ENCODE peak calls at places on chromosomes 4 and X, in five cellular contexts. V, S, O, X and C are unnamed samples.

GRCh38 chrX:85590638-85591037 is 211.2 kb upstream of the POF1B start:
- ATAC-seq in V (no peak), S (no peak), O (no peak), X (no peak), C (no peak)

GRCh38 chr4:6732441-6733357 is 16.7 kb downstream of the BLOC1S4 start:
- ATAC-seq in V (no peak), S (peak), O (peak), X (peak), C (no peak)

GRCh38 chrX:97547873-97548578 is 664.3 kb downstream of the RPA4 start:
- ATAC-seq in V (no peak), S (no peak), O (no peak), X (no peak), C (no peak)

GRCh38 chr4:159206427-159206871 is 103.6 kb downstream of the RAPGEF2 start:
- ATAC-seq in V (peak), S (no peak), O (no peak), X (peak), C (peak)

GRCh38 chr4:3372933-3373465 is 68.8 kb upstream of the HGFAC start:
- ATAC-seq in V (peak), S (no peak), O (peak), X (no peak), C (peak)

GRCh38 chr4:108592674-108592986 is 27.7 kb upstream of the RPL34 start:
- ATAC-seq in V (no peak), S (no peak), O (no peak), X (no peak), C (no peak)

GRCh38 chrX:13691845-13692334 is 3.0 kb downstream of the RAB9A start:
- ATAC-seq in V (no peak), S (peak), O (no peak), X (no peak), C (no peak)

GRCh38 chr4:144584428-144584827 is 61.5 kb upstream of the HHIP start:
- ATAC-seq in V (no peak), S (no peak), O (no peak), X (no peak), C (no peak)

GRCh38 chr4:105415281-105415744 is 58.5 kb downstream of the PPA2 start:
- ATAC-seq in V (no peak), S (no peak), O (peak), X (no peak), C (no peak)

GRCh38 chrX:24080670-24081069 is 25.9 kb downstream of the EIF2S3 start:
- ATAC-seq in V (no peak), S (no peak), O (no peak), X (peak), C (peak)

GRCh38 chr4:141215030-141215429 is 5.7 kb upstream of the ZNF330 start:
- ATAC-seq in V (no peak), S (no peak), O (peak), X (no peak), C (no peak)

GRCh38 chr4:128461300-128462103 is 173.9 kb upstream of the PGRMC2 start:
- ATAC-seq in V (no peak), S (peak), O (peak), X (peak), C (peak)

GRCh38 chr4:47469951-47470350 is 6.4 kb upstream of the COMMD8 start:
- ATAC-seq in V (no peak), S (no peak), O (no peak), X (no peak), C (no peak)

GRCh38 chrX:147635186-147635585 is 276.5 kb upstream of the FMR1 start:
- ATAC-seq in V (no peak), S (no peak), O (no peak), X (no peak), C (no peak)

GRCh38 chr4:158314756-158315487 is 104.6 kb downstream of the TMEM144 start:
- ATAC-seq in V (no peak), S (peak), O (peak), X (peak), C (no peak)

GRCh38 chrX:110001702-110002299 is 1.1 kb upstream of the TMEM164 start:
- ATAC-seq in V (no peak), S (no peak), O (no peak), X (no peak), C (no peak)

GRCh38 chr4:106708604-106708876 is 327.6 kb downstream of the DKK2 start:
- ATAC-seq in V (no peak), S (no peak), O (no peak), X (no peak), C (no peak)

GRCh38 chr4:82043081-82043808 is 330.5 kb downstream of the HNRNPD start:
- ATAC-seq in V (no peak), S (peak), O (peak), X (no peak), C (no peak)

GRCh38 chr4:176959980-176960379 is 167.3 kb upstream of the VEGFC start:
- ATAC-seq in V (no peak), S (no peak), O (no peak), X (no peak), C (no peak)

GRCh38 chr4:74675673-74676279 is 118.5 kb downstream of the BTC start:
- ATAC-seq in V (no peak), S (peak), O (peak), X (peak), C (peak)